ENCODE peak calls at places on chromosome 5, in six cellular contexts. One of them, this sample, is unnamed.

GRCh38 chr5:126002222-126002897 is 420.8 kb upstream of the GRAMD2B start:
- DNase-seq in chondrocyte: no peak
- DNase-seq in GM12865: no peak
- DNase-seq in prostate gland: peak
- DNase-seq in spleen: no peak
- DNase-seq in sigmoid colon: no peak
- DNase-seq in this sample: no peak

GRCh38 chr5:11801061-11801460 is 103.2 kb downstream of the CTNND2 start:
- DNase-seq in spleen: no peak
- DNase-seq in GM12865: no peak
- DNase-seq in chondrocyte: no peak
- DNase-seq in prostate gland: no peak
- DNase-seq in sigmoid colon: no peak
- DNase-seq in this sample: no peak

GRCh38 chr5:132665681-132666080 is 7.7 kb downstream of the IL13 start:
- DNase-seq in prostate gland: no peak
- DNase-seq in sigmoid colon: no peak
- DNase-seq in chondrocyte: no peak
- DNase-seq in spleen: peak
- DNase-seq in GM12865: no peak
- DNase-seq in this sample: no peak

GRCh38 chr5:155049569-155050383 is 36.2 kb downstream of the KIF4B start:
- DNase-seq in sigmoid colon: no peak
- DNase-seq in prostate gland: no peak
- DNase-seq in chondrocyte: no peak
- DNase-seq in spleen: no peak
- DNase-seq in GM12865: peak
- DNase-seq in this sample: no peak

GRCh38 chr5:32232441-32233219 is 58.5 kb upstream of the GOLPH3 start:
- DNase-seq in chondrocyte: no peak
- DNase-seq in sigmoid colon: peak
- DNase-seq in spleen: peak
- DNase-seq in GM12865: peak
- DNase-seq in prostate gland: peak
- DNase-seq in this sample: peak

GRCh38 chr5:57987552-57987951 is 472.3 kb downstream of the PLK2 start:
- DNase-seq in GM12865: no peak
- DNase-seq in chondrocyte: no peak
- DNase-seq in spleen: no peak
- DNase-seq in prostate gland: no peak
- DNase-seq in sigmoid colon: no peak
- DNase-seq in this sample: no peak

GRCh38 chr5:75664933-75665332 is 52.3 kb downstream of the POC5 start:
- DNase-seq in GM12865: no peak
- DNase-seq in prostate gland: no peak
- DNase-seq in spleen: no peak
- DNase-seq in sigmoid colon: no peak
- DNase-seq in chondrocyte: no peak
- DNase-seq in this sample: no peak

GRCh38 chr5:158695595-158696330 is 404.0 kb downstream of the EBF1 start:
- DNase-seq in GM12865: peak
- DNase-seq in prostate gland: peak
- DNase-seq in chondrocyte: no peak
- DNase-seq in spleen: peak
- DNase-seq in sigmoid colon: peak
- DNase-seq in this sample: peak

GRCh38 chr5:176704355-176704754 is 57.1 kb downstream of the TSPAN17 start:
- DNase-seq in chondrocyte: no peak
- DNase-seq in prostate gland: no peak
- DNase-seq in GM12865: no peak
- DNase-seq in spleen: no peak
- DNase-seq in sigmoid colon: no peak
- DNase-seq in this sample: no peak

GRCh38 chr5:9786378-9787360 is 156.5 kb upstream of the TAS2R1 start:
- DNase-seq in prostate gland: no peak
- DNase-seq in spleen: no peak
- DNase-seq in sigmoid colon: no peak
- DNase-seq in GM12865: no peak
- DNase-seq in chondrocyte: no peak
- DNase-seq in this sample: no peak

GRCh38 chr5:66958126-66958983 is 238.2 kb downstream of the CD180 start:
- DNase-seq in sigmoid colon: no peak
- DNase-seq in prostate gland: no peak
- DNase-seq in chondrocyte: no peak
- DNase-seq in spleen: no peak
- DNase-seq in GM12865: no peak
- DNase-seq in this sample: no peak

GRCh38 chr5:1748271-1748670 is 51.4 kb downstream of the MRPL36 start:
- DNase-seq in prostate gland: no peak
- DNase-seq in sigmoid colon: peak
- DNase-seq in chondrocyte: no peak
- DNase-seq in GM12865: no peak
- DNase-seq in spleen: peak
- DNase-seq in this sample: no peak

GRCh38 chr5:6686916-6687409 is 26.3 kb upstream of the TENT4A start:
- DNase-seq in prostate gland: no peak
- DNase-seq in chondrocyte: no peak
- DNase-seq in GM12865: no peak
- DNase-seq in spleen: no peak
- DNase-seq in sigmoid colon: no peak
- DNase-seq in this sample: no peak

GRCh38 chr5:149227168-149227826 is 44.4 kb upstream of the AFAP1L1 start:
- DNase-seq in sigmoid colon: no peak
- DNase-seq in GM12865: no peak
- DNase-seq in spleen: no peak
- DNase-seq in chondrocyte: no peak
- DNase-seq in prostate gland: no peak
- DNase-seq in this sample: no peak

GRCh38 chr5:141945511-141946024 is 12.4 kb downstream of the PCDH12 start:
- DNase-seq in spleen: peak
- DNase-seq in sigmoid colon: peak
- DNase-seq in GM12865: no peak
- DNase-seq in chondrocyte: no peak
- DNase-seq in prostate gland: no peak
- DNase-seq in this sample: no peak

GRCh38 chr5:149397530-149397929 is 18.4 kb upstream of the IL17B start:
- DNase-seq in sigmoid colon: peak
- DNase-seq in GM12865: no peak
- DNase-seq in chondrocyte: no peak
- DNase-seq in prostate gland: no peak
- DNase-seq in spleen: no peak
- DNase-seq in this sample: no peak

GRCh38 chr5:139925650-139926640 is 117.2 kb downstream of the NRG2 start:
- DNase-seq in spleen: no peak
- DNase-seq in prostate gland: no peak
- DNase-seq in chondrocyte: no peak
- DNase-seq in GM12865: no peak
- DNase-seq in sigmoid colon: no peak
- DNase-seq in this sample: no peak

GRCh38 chr5:168879929-168880328 is 300.8 kb upstream of the PANK3 start:
- DNase-seq in sigmoid colon: no peak
- DNase-seq in prostate gland: no peak
- DNase-seq in spleen: no peak
- DNase-seq in chondrocyte: no peak
- DNase-seq in GM12865: peak
- DNase-seq in this sample: peak

GRCh38 chr5:14025566-14026276 is 81.2 kb upstream of the DNAH5 start:
- DNase-seq in sigmoid colon: no peak
- DNase-seq in spleen: no peak
- DNase-seq in chondrocyte: no peak
- DNase-seq in GM12865: no peak
- DNase-seq in prostate gland: no peak
- DNase-seq in this sample: no peak

GRCh38 chr5:52657231-52657645 is 130.5 kb upstream of the ITGA1 start:
- DNase-seq in prostate gland: no peak
- DNase-seq in spleen: no peak
- DNase-seq in chondrocyte: no peak
- DNase-seq in GM12865: peak
- DNase-seq in sigmoid colon: no peak
- DNase-seq in this sample: peak

GRCh38 chr5:158910782-158911692 is 188.7 kb downstream of the EBF1 start:
- DNase-seq in chondrocyte: no peak
- DNase-seq in GM12865: peak
- DNase-seq in prostate gland: no peak
- DNase-seq in sigmoid colon: no peak
- DNase-seq in spleen: no peak
- DNase-seq in this sample: no peak

GRCh38 chr5:142982821-142983200 is 212.6 kb downstream of the ARHGAP26 start:
- DNase-seq in prostate gland: no peak
- DNase-seq in GM12865: peak
- DNase-seq in chondrocyte: no peak
- DNase-seq in sigmoid colon: no peak
- DNase-seq in spleen: no peak
- DNase-seq in this sample: no peak
- TF ChIP-seq CTCF in prostate gland: no peak
- TF ChIP-seq CTCF in GM12865: peak
- TF ChIP-seq CTCF in chondrocyte: peak
- TF ChIP-seq CTCF in sigmoid colon: no peak
- TF ChIP-seq CTCF in spleen: no peak
- TF ChIP-seq CTCF in this sample: no peak

GRCh38 chr5:116573617-116574431 is 799 bp downstream of the SEMA6A start:
- DNase-seq in spleen: peak
- DNase-seq in GM12865: peak
- DNase-seq in sigmoid colon: no peak
- DNase-seq in chondrocyte: no peak
- DNase-seq in prostate gland: peak
- DNase-seq in this sample: peak
- TF ChIP-seq CTCF in spleen: no peak
- TF ChIP-seq CTCF in GM12865: no peak
- TF ChIP-seq CTCF in sigmoid colon: no peak
- TF ChIP-seq CTCF in chondrocyte: no peak
- TF ChIP-seq CTCF in prostate gland: no peak
- TF ChIP-seq CTCF in this sample: no peak

GRCh38 chr5:33297760-33298216 is 143.0 kb upstream of the TARS1 start:
- DNase-seq in spleen: peak
- DNase-seq in prostate gland: no peak
- DNase-seq in chondrocyte: peak
- DNase-seq in sigmoid colon: no peak
- DNase-seq in GM12865: no peak
- DNase-seq in this sample: no peak
- TF ChIP-seq CTCF in spleen: no peak
- TF ChIP-seq CTCF in prostate gland: no peak
- TF ChIP-seq CTCF in chondrocyte: peak
- TF ChIP-seq CTCF in sigmoid colon: no peak
- TF ChIP-seq CTCF in GM12865: no peak
- TF ChIP-seq CTCF in this sample: no peak

DNA sequence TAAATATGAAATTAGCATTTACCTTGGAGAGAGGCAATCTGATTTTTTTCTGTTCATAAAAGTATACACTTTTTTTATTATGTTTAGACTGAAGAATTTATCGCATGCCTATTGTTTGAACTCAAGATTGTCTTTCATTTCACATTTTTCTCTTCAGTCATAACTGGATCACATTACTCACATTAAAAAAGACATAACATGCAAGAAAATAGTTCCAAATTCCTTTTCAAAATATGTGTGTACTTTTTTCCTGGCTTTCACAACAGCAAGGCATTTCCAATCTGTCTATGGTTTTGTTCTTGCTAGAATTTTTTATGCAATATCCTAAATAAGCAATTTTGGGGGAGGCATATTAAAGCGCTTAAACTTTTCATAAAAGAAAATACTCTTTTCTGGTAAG is 21.2 kb downstream of the FTMT start:
- DNase-seq in spleen: no peak
- DNase-seq in prostate gland: no peak
- DNase-seq in GM12865: no peak
- DNase-seq in chondrocyte: no peak
- DNase-seq in sigmoid colon: no peak
- DNase-seq in this sample: no peak
- TF ChIP-seq CTCF in spleen: no peak
- TF ChIP-seq CTCF in prostate gland: no peak
- TF ChIP-seq CTCF in GM12865: no peak
- TF ChIP-seq CTCF in chondrocyte: no peak
- TF ChIP-seq CTCF in sigmoid colon: no peak
- TF ChIP-seq CTCF in this sample: no peak

GRCh38 chr5:150706776-150707390 is 6.0 kb upstream of the RBM22 start:
- DNase-seq in spleen: no peak
- DNase-seq in GM12865: no peak
- DNase-seq in sigmoid colon: no peak
- DNase-seq in prostate gland: no peak
- DNase-seq in chondrocyte: no peak
- DNase-seq in this sample: no peak

DNA sequence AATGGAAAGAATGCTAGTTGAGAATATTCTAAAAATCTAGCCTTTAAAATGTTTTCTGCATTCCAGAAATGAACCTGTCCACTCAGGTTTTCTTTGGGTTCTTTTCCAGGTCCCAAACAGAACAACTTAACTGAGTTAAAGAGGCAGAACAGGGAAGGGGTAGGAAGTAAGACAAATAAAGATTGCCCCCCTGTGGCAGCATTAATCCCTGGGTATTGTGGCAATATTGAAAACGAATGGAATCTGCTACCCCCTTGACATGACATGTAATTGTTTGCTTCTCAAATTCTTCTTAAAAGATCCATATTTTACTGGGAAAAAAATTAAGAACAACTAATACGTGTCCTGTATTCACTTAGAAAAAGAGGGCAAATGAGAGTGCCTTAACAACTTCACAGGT is 9.3 kb upstream of the RBM22 start:
- DNase-seq in sigmoid colon: no peak
- DNase-seq in chondrocyte: no peak
- DNase-seq in GM12865: no peak
- DNase-seq in spleen: no peak
- DNase-seq in prostate gland: no peak
- DNase-seq in this sample: no peak
- TF ChIP-seq CTCF in sigmoid colon: no peak
- TF ChIP-seq CTCF in chondrocyte: peak
- TF ChIP-seq CTCF in GM12865: no peak
- TF ChIP-seq CTCF in spleen: peak
- TF ChIP-seq CTCF in prostate gland: peak
- TF ChIP-seq CTCF in this sample: no peak

This sample was measured in GM13976.